ENCODE peak calls at places on chromosomes 2 and 18, in eight cellular contexts. One of them, this sample, is unnamed.

GRCh38 chr18:29644276-29644675 is 1398.3 kb downstream of the DSC3 start:
- DNase-seq in lung: no peak
- DNase-seq in fibroblast of lung: peak
- DNase-seq in CD4-positive, alpha-beta T cell: no peak
- DNase-seq in testis: no peak
- DNase-seq in heart right ventricle: no peak
- DNase-seq in Peyer's patch: no peak
- DNase-seq in colonic mucosa: no peak
- DNase-seq in this sample: no peak

GRCh38 chr2:41736105-41736567 is 311.7 kb upstream of the PKDCC start:
- DNase-seq in Peyer's patch: no peak
- DNase-seq in lung: no peak
- DNase-seq in heart right ventricle: no peak
- DNase-seq in testis: no peak
- DNase-seq in CD4-positive, alpha-beta T cell: no peak
- DNase-seq in fibroblast of lung: peak
- DNase-seq in colonic mucosa: no peak
- DNase-seq in this sample: no peak

GRCh38 chr2:172440795-172441194 is 13.4 kb downstream of the ITGA6 start:
- DNase-seq in lung: no peak
- DNase-seq in Peyer's patch: no peak
- DNase-seq in testis: no peak
- DNase-seq in CD4-positive, alpha-beta T cell: no peak
- DNase-seq in colonic mucosa: no peak
- DNase-seq in heart right ventricle: no peak
- DNase-seq in fibroblast of lung: peak
- DNase-seq in this sample: no peak

GRCh38 chr2:149364839-149365238 is 34.5 kb downstream of the LYPD6 start:
- DNase-seq in Peyer's patch: no peak
- DNase-seq in heart right ventricle: no peak
- DNase-seq in fibroblast of lung: no peak
- DNase-seq in colonic mucosa: no peak
- DNase-seq in testis: no peak
- DNase-seq in lung: no peak
- DNase-seq in CD4-positive, alpha-beta T cell: no peak
- DNase-seq in this sample: no peak

GRCh38 chr2:18752667-18753422 is 163.5 kb upstream of the NT5C1B start:
- DNase-seq in CD4-positive, alpha-beta T cell: no peak
- DNase-seq in Peyer's patch: no peak
- DNase-seq in testis: no peak
- DNase-seq in fibroblast of lung: no peak
- DNase-seq in lung: no peak
- DNase-seq in heart right ventricle: no peak
- DNase-seq in colonic mucosa: no peak
- DNase-seq in this sample: no peak

GRCh38 chr18:44679912-44680270 is 797 bp upstream of the SETBP1 start:
- DNase-seq in fibroblast of lung: peak
- DNase-seq in lung: no peak
- DNase-seq in testis: peak
- DNase-seq in colonic mucosa: peak
- DNase-seq in heart right ventricle: peak
- DNase-seq in Peyer's patch: peak
- DNase-seq in CD4-positive, alpha-beta T cell: no peak
- DNase-seq in this sample: peak

GRCh38 chr2:152740743-152741328 is 22.4 kb downstream of the ARL6IP6 start:
- DNase-seq in CD4-positive, alpha-beta T cell: no peak
- DNase-seq in lung: no peak
- DNase-seq in testis: no peak
- DNase-seq in fibroblast of lung: peak
- DNase-seq in heart right ventricle: no peak
- DNase-seq in colonic mucosa: no peak
- DNase-seq in Peyer's patch: no peak
- DNase-seq in this sample: no peak

GRCh38 chr18:48956378-48956777 is 5.6 kb upstream of the SMAD7 start:
- DNase-seq in fibroblast of lung: peak
- DNase-seq in heart right ventricle: no peak
- DNase-seq in lung: no peak
- DNase-seq in testis: no peak
- DNase-seq in Peyer's patch: no peak
- DNase-seq in colonic mucosa: no peak
- DNase-seq in CD4-positive, alpha-beta T cell: no peak
- DNase-seq in this sample: no peak

GRCh38 chr2:237452846-237453245 is 34.2 kb upstream of the MLPH start:
- DNase-seq in lung: no peak
- DNase-seq in fibroblast of lung: no peak
- DNase-seq in colonic mucosa: no peak
- DNase-seq in testis: no peak
- DNase-seq in heart right ventricle: no peak
- DNase-seq in CD4-positive, alpha-beta T cell: no peak
- DNase-seq in Peyer's patch: no peak
- DNase-seq in this sample: no peak

GRCh38 chr2:28317390-28317789 is 75.3 kb upstream of the FOSL2 start:
- DNase-seq in CD4-positive, alpha-beta T cell: no peak
- DNase-seq in testis: no peak
- DNase-seq in fibroblast of lung: no peak
- DNase-seq in Peyer's patch: no peak
- DNase-seq in colonic mucosa: no peak
- DNase-seq in lung: no peak
- DNase-seq in heart right ventricle: no peak
- DNase-seq in this sample: no peak

GRCh38 chr2:216752855-216753505 is 57.6 kb upstream of the IGFBP5 start:
- DNase-seq in heart right ventricle: no peak
- DNase-seq in fibroblast of lung: peak
- DNase-seq in lung: no peak
- DNase-seq in colonic mucosa: no peak
- DNase-seq in CD4-positive, alpha-beta T cell: no peak
- DNase-seq in Peyer's patch: no peak
- DNase-seq in testis: no peak
- DNase-seq in this sample: no peak

GRCh38 chr2:185757356-185757755 is 18.8 kb downstream of the FSIP2 start:
- DNase-seq in lung: no peak
- DNase-seq in colonic mucosa: no peak
- DNase-seq in testis: no peak
- DNase-seq in Peyer's patch: no peak
- DNase-seq in CD4-positive, alpha-beta T cell: no peak
- DNase-seq in heart right ventricle: no peak
- DNase-seq in fibroblast of lung: peak
- DNase-seq in this sample: no peak

GRCh38 chr2:170771049-170771937 is 1.1 kb downstream of the ERICH2 start:
- DNase-seq in colonic mucosa: no peak
- DNase-seq in fibroblast of lung: peak
- DNase-seq in Peyer's patch: no peak
- DNase-seq in testis: no peak
- DNase-seq in lung: no peak
- DNase-seq in heart right ventricle: no peak
- DNase-seq in CD4-positive, alpha-beta T cell: peak
- DNase-seq in this sample: no peak

GRCh38 chr2:10481055-10481665 is 33.0 kb upstream of the ODC1 start:
- DNase-seq in heart right ventricle: no peak
- DNase-seq in testis: no peak
- DNase-seq in colonic mucosa: no peak
- DNase-seq in CD4-positive, alpha-beta T cell: no peak
- DNase-seq in lung: no peak
- DNase-seq in fibroblast of lung: no peak
- DNase-seq in Peyer's patch: peak
- DNase-seq in this sample: no peak

GRCh38 chr2:132703396-132703795 is 33.4 kb upstream of the LYPD1 start:
- DNase-seq in Peyer's patch: no peak
- DNase-seq in fibroblast of lung: peak
- DNase-seq in heart right ventricle: no peak
- DNase-seq in testis: no peak
- DNase-seq in CD4-positive, alpha-beta T cell: no peak
- DNase-seq in colonic mucosa: no peak
- DNase-seq in lung: no peak
- DNase-seq in this sample: no peak

GRCh38 chr18:59353079-59353680 is 5.9 kb downstream of the LMAN1 start:
- DNase-seq in Peyer's patch: no peak
- DNase-seq in heart right ventricle: no peak
- DNase-seq in testis: no peak
- DNase-seq in CD4-positive, alpha-beta T cell: no peak
- DNase-seq in fibroblast of lung: no peak
- DNase-seq in lung: no peak
- DNase-seq in colonic mucosa: no peak
- DNase-seq in this sample: no peak

GRCh38 chr18:59359576-59359952 is 499 bp upstream of the LMAN1 start:
- DNase-seq in fibroblast of lung: no peak
- DNase-seq in CD4-positive, alpha-beta T cell: no peak
- DNase-seq in Peyer's patch: no peak
- DNase-seq in heart right ventricle: no peak
- DNase-seq in colonic mucosa: no peak
- DNase-seq in lung: no peak
- DNase-seq in testis: no peak
- DNase-seq in this sample: no peak

GRCh38 chr18:59354731-59355130 is 4.3 kb downstream of the LMAN1 start:
- DNase-seq in heart right ventricle: no peak
- DNase-seq in testis: no peak
- DNase-seq in colonic mucosa: no peak
- DNase-seq in fibroblast of lung: peak
- DNase-seq in lung: no peak
- DNase-seq in CD4-positive, alpha-beta T cell: no peak
- DNase-seq in Peyer's patch: no peak
- DNase-seq in this sample: no peak

GRCh38 chr18:59358611-59359575 is at the start of gene LMAN1:
- DNase-seq in lung: peak
- DNase-seq in heart right ventricle: peak
- DNase-seq in CD4-positive, alpha-beta T cell: peak
- DNase-seq in fibroblast of lung: peak
- DNase-seq in Peyer's patch: peak
- DNase-seq in testis: peak
- DNase-seq in colonic mucosa: peak
- DNase-seq in this sample: peak

GRCh38 chr18:59357928-59358327 is 1.1 kb downstream of the LMAN1 start:
- DNase-seq in fibroblast of lung: peak
- DNase-seq in lung: no peak
- DNase-seq in heart right ventricle: no peak
- DNase-seq in colonic mucosa: no peak
- DNase-seq in CD4-positive, alpha-beta T cell: no peak
- DNase-seq in testis: no peak
- DNase-seq in Peyer's patch: no peak
- DNase-seq in this sample: peak
- H3K27ac ChIP-seq in fibroblast of lung: peak
- H3K27ac ChIP-seq in lung: peak
- H3K27ac ChIP-seq in heart right ventricle: peak
- H3K27ac ChIP-seq in colonic mucosa: peak
- H3K27ac ChIP-seq in CD4-positive, alpha-beta T cell: peak
- H3K27ac ChIP-seq in testis: peak
- H3K27ac ChIP-seq in Peyer's patch: no peak
- H3K27ac ChIP-seq in this sample: peak

DNA sequence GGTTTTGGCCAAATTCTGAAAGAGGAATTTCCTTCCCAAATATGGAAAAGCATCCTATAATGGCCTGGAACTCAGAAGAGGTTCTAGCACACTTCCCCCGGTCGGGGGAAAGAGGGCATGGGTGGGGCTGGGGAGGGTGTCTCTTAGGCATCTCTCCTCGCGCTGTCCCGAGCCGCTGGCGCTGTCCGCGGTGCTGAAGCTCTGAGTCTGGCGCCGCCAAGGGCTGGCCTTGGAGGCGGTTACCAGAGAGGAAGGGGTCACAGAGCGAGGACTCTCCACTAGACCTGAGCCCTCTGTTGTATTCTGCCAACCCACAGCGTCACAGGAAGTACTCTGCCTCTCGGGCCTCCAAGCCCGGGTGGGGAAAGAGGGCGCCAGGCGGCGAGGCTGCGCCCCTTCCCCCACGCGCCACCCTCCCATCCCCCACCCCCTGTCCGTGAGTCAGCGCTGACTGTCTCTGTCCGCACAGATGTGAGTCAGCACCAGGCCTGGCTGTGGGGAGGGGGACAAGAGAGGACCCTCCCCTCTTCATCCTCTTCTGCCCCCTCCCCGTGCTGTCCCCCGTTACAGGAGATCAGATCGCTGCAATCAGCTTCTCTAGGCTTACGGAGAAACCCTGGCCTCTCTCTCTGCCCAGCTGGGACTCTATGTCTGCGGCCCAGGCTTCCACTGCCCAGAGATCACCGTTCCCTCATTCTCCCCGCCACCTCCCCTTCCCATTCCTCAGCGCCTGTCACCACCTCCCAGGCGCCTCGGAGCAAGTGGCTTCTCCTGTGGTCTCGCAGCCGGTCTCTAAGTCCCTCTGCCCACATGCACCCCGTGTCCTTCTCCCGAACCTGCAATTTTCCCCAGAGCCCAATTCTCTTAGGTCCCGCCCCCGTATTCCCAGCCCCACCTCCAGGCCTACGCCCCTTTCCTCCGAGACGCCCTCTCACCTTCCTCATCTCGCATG is 783 bp downstream of the PTPRN start:
- DNase-seq in testis: peak
- DNase-seq in lung: no peak
- DNase-seq in fibroblast of lung: peak
- DNase-seq in colonic mucosa: peak
- DNase-seq in heart right ventricle: peak
- DNase-seq in CD4-positive, alpha-beta T cell: peak
- DNase-seq in Peyer's patch: no peak
- DNase-seq in this sample: peak
- H3K27ac ChIP-seq in testis: no peak
- H3K27ac ChIP-seq in lung: no peak
- H3K27ac ChIP-seq in fibroblast of lung: no peak
- H3K27ac ChIP-seq in colonic mucosa: no peak
- H3K27ac ChIP-seq in heart right ventricle: no peak
- H3K27ac ChIP-seq in CD4-positive, alpha-beta T cell: no peak
- H3K27ac ChIP-seq in Peyer's patch: no peak
- H3K27ac ChIP-seq in this sample: no peak

GRCh38 chr2:24233321-24233720 is 58.5 kb downstream of the FAM228A start:
- DNase-seq in heart right ventricle: no peak
- DNase-seq in lung: no peak
- DNase-seq in Peyer's patch: no peak
- DNase-seq in colonic mucosa: no peak
- DNase-seq in testis: no peak
- DNase-seq in fibroblast of lung: peak
- DNase-seq in CD4-positive, alpha-beta T cell: no peak
- DNase-seq in this sample: no peak
- H3K27ac ChIP-seq in heart right ventricle: no peak
- H3K27ac ChIP-seq in lung: no peak
- H3K27ac ChIP-seq in Peyer's patch: no peak
- H3K27ac ChIP-seq in colonic mucosa: no peak
- H3K27ac ChIP-seq in testis: no peak
- H3K27ac ChIP-seq in fibroblast of lung: no peak
- H3K27ac ChIP-seq in CD4-positive, alpha-beta T cell: no peak
- H3K27ac ChIP-seq in this sample: no peak

GRCh38 chr2:103788875-103789715 is 1027.3 kb downstream of the TMEM182 start:
- DNase-seq in testis: peak
- DNase-seq in CD4-positive, alpha-beta T cell: no peak
- DNase-seq in Peyer's patch: no peak
- DNase-seq in heart right ventricle: peak
- DNase-seq in colonic mucosa: no peak
- DNase-seq in fibroblast of lung: peak
- DNase-seq in lung: peak
- DNase-seq in this sample: peak
- H3K27ac ChIP-seq in testis: no peak
- H3K27ac ChIP-seq in CD4-positive, alpha-beta T cell: no peak
- H3K27ac ChIP-seq in Peyer's patch: no peak
- H3K27ac ChIP-seq in heart right ventricle: no peak
- H3K27ac ChIP-seq in colonic mucosa: no peak
- H3K27ac ChIP-seq in fibroblast of lung: no peak
- H3K27ac ChIP-seq in lung: no peak
- H3K27ac ChIP-seq in this sample: peak